ENCODE peak calls at places on chromosomes 3 and 15, in four cellular contexts. O, A, C and H are unnamed samples.

GRCh38 chr3:46270474-46270873 is 28.2 kb downstream of the CCR3 start:
- DNase-seq in O (no peak), A (no peak), C (no peak), H (no peak)

GRCh38 chr3:114310701-114311100 is 16.9 kb downstream of the TIGIT start:
- DNase-seq in O (no peak), A (no peak), C (no peak), H (no peak)

GRCh38 chr3:77038928-77039605 is 832 bp upstream of the ROBO2 start:
- DNase-seq in O (no peak), A (no peak), C (no peak), H (peak)

GRCh38 chr3:23856286-23856685 is 50.5 kb downstream of the UBE2E1 start:
- DNase-seq in O (no peak), A (no peak), C (no peak), H (no peak)

GRCh38 chr15:93358171-93359036 is 269.4 kb upstream of the RGMA start:
- DNase-seq in O (no peak), A (no peak), C (no peak), H (no peak)

GRCh38 chr3:72376917-72377710 is 471.1 kb downstream of the SHQ1 start:
- DNase-seq in O (no peak), A (no peak), C (no peak), H (no peak)

GRCh38 chr15:57607570-57608000 is 15.9 kb downstream of the MYZAP start:
- DNase-seq in O (no peak), A (no peak), C (peak), H (no peak)

GRCh38 chr3:44530957-44531356 is 24.0 kb upstream of the ZKSCAN7 start:
- DNase-seq in O (no peak), A (no peak), C (no peak), H (no peak)

GRCh38 chr3:59001675-59002074 is 48.1 kb downstream of the CFAP20DC start:
- DNase-seq in O (no peak), A (peak), C (no peak), H (no peak)

GRCh38 chr3:44883213-44883955 is 9.0 kb downstream of the TGM4 start:
- DNase-seq in O (no peak), A (no peak), C (no peak), H (no peak)

GRCh38 chr15:88695046-88695445 is 56.2 kb downstream of the ISG20 start:
- DNase-seq in O (no peak), A (no peak), C (no peak), H (no peak)

GRCh38 chr15:31398677-31399260 is 72.1 kb downstream of the KLF13 start:
- DNase-seq in O (no peak), A (no peak), C (peak), H (no peak)

GRCh38 chr15:65578904-65579728 is 31.8 kb downstream of the INTS14 start:
- DNase-seq in O (no peak), A (no peak), C (no peak), H (no peak)

GRCh38 chr15:43749690-43750345 is 3.6 kb downstream of the PDIA3 start:
- DNase-seq in O (peak), A (no peak), C (no peak), H (no peak)

GRCh38 chr3:190378240-190378891 is 9.6 kb upstream of the CLDN16 start:
- DNase-seq in O (no peak), A (no peak), C (no peak), H (no peak)

GRCh38 chr3:167184511-167184910 is 195.6 kb downstream of the ZBBX start:
- DNase-seq in O (no peak), A (no peak), C (peak), H (peak)

GRCh38 chr3:50205719-50206276 is 727 bp downstream of the SLC38A3 start:
- DNase-seq in O (no peak), A (peak), C (peak), H (no peak)

GRCh38 chr15:35209838-35210237 is 124.7 kb upstream of the NANOGP8 start:
- DNase-seq in O (no peak), A (no peak), C (peak), H (no peak)

GRCh38 chr15:74776851-74777768 is 4.8 kb upstream of the CSK start:
- DNase-seq in O (peak), A (no peak), C (no peak), H (no peak)

GRCh38 chr3:153029350-153029749 is 132.7 kb upstream of the RAP2B start:
- DNase-seq in O (no peak), A (peak), C (no peak), H (no peak)
- TF ChIP-seq FOXM1 in O (no peak), A (no peak), C (no peak), H (no peak)

DNA sequence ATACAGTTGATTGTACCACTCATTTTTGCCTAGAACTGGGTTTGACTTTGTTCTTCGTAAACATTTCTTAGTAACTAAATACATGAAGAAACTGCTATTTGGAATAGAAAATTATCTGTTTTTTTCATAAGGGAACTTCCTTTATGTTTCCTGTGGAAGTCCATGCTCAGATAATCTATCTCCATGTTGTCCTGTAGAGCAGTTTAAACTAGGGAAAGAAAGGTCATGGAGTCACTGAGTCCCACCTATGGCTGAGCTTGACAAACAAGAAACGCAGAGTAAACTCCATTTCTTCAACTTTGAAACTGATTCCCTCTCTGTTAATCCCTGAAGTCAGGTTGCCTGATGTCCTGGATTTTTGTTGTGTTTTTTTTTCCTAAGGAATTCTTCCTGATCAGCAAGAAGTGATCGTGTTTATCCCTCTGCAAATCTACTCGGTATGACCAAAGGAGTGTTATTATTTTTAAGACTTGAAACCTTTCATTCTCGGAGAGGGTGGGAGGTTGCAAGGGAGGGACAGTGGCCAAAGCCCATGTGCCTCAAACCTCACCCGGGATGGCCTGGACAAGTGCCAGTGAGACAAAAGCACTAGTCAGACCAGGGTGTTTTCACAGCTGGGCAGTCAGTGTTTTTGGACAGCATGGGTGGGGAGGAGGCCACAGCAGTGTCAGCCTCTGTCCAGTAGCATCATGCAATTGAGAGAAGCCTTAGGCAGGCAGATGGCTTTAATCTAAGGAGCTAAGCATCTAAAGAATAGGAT is 129.8 kb upstream of the PHLDB2 start:
- DNase-seq in O (no peak), A (no peak), C (no peak), H (no peak)
- TF ChIP-seq SP1 in O (no peak), A (no peak), C (no peak), H (no peak)

DNA sequence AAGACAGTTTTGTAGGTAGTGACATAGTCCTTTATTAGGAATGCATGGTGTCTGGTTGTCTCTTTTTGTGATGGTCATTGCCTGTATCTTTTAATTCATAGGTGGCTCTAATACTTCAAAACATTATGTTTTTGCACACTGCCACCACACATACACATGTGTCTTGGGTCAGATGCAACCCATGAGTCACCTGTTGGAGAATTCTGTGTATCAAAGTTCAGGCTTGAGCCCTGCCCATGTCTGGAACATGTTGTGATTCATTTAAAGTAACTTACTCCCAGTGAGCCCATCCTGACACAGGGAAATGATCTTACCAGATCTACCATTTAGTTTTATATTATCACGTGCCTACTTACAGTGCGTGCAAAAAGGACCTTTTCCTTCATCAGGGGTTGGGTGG is 142.7 kb downstream of the GHSR start:
- DNase-seq in O (no peak), A (no peak), C (peak), H (no peak)
- TF ChIP-seq FOXM1 in O (no peak), A (no peak), C (no peak), H (no peak)

GRCh38 chr3:31456373-31456772 is 76.4 kb upstream of the STT3B start:
- DNase-seq in O (no peak), A (no peak), C (no peak), H (no peak)
- TF ChIP-seq SP1 in O (no peak), A (no peak), C (no peak), H (no peak)

GRCh38 chr3:160575589-160575988 is 10.2 kb upstream of the KPNA4 start:
- DNase-seq in O (no peak), A (no peak), C (no peak), H (no peak)

GRCh38 chr3:160574636-160575035 is 9.3 kb upstream of the KPNA4 start:
- DNase-seq in O (no peak), A (no peak), C (no peak), H (no peak)

GRCh38 chr3:160576621-160577020 is 11.2 kb upstream of the KPNA4 start:
- DNase-seq in O (no peak), A (no peak), C (no peak), H (no peak)

GRCh38 chr3:160577093-160577492 is 11.7 kb upstream of the KPNA4 start:
- DNase-seq in O (no peak), A (no peak), C (no peak), H (no peak)

DNA sequence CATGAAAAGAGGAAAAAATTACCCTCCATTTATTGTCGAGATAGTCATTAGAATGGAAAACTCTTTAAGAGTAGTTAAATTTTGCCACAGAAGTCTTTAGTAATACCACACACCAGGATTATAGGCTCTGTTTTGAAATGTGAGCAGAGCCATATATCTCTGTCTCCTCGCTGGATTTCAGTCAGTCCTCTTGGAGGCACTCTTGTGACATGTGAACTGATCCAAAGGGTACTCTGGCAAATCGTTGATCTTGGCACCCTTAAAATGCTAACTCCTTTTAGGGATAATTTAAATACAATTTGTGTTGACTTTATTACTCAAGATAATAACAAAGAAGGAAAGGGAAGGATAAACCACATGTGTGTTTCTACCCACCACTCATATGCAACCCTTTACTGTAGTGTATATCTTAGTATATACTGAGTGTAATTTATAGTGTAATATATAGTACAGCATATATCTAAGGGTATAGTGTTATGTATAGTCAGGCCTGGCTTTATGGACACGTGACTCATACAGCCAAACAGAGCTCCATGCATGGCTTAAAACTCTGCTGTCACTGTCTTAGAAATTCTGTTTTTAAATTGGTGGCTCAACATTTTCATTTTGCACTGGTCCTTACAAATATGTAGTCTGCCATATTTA is 12.3 kb upstream of the KPNA4 start:
- DNase-seq in O (no peak), A (no peak), C (peak), H (peak)
- TF ChIP-seq FOXM1 in O (no peak), A (no peak), C (no peak), H (no peak)

GRCh38 chr3:151008699-151009098 is 36.2 kb upstream of the CLRN1 start:
- DNase-seq in O (no peak), A (no peak), C (no peak), H (peak)

GRCh38 chr3:151012753-151013152 is 40.2 kb upstream of the CLRN1 start:
- DNase-seq in O (no peak), A (no peak), C (no peak), H (no peak)

GRCh38 chr3:151011427-151011826 is 38.9 kb upstream of the CLRN1 start:
- DNase-seq in O (no peak), A (no peak), C (no peak), H (no peak)

GRCh38 chr3:151009430-151009829 is 36.9 kb upstream of the CLRN1 start:
- DNase-seq in O (no peak), A (no peak), C (no peak), H (no peak)

DNA sequence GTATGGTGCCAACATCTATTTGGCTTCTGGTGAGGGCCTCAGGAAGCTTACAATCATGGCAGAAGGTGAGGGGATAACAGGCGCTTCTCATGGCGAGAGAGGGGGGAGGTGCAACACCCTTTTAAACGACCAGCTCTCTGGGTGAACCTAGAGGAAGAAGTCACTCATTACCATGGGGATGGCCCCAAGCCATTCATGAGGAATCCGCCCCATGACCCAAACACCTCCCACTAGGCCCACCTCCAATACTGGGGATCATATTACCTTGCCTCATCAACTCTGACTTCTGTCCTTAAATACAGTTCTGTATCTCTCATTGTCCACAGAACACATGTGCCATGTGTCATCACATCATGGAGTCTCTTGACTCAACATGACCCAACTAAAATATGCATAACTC is 37.5 kb upstream of the CLRN1 start:
- DNase-seq in O (no peak), A (no peak), C (no peak), H (no peak)
- TF ChIP-seq SP1 in O (no peak), A (no peak), C (no peak), H (no peak)

DNA sequence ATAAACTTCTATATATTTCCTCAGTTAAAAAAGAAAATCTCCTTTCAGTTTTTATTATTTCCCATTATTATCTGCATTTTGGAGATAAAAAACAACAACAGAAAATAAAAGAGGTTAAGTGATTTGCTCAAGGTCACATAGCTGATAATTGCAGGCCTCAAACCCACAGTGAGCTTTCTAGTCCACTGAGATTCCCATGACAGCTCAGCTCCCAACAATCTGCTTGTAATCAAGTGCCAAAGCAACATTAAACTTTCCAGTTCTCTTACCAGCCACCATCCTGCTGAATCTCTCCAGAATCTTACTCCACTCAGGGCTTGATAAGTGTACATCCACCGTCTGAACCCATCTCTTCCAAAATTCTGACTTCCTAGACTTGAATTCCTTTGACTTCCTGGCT is 318.2 kb upstream of the SEMA6D start:
- DNase-seq in O (no peak), A (no peak), C (no peak), H (no peak)
- TF ChIP-seq FOXM1 in O (no peak), A (no peak), C (no peak), H (no peak)

DNA sequence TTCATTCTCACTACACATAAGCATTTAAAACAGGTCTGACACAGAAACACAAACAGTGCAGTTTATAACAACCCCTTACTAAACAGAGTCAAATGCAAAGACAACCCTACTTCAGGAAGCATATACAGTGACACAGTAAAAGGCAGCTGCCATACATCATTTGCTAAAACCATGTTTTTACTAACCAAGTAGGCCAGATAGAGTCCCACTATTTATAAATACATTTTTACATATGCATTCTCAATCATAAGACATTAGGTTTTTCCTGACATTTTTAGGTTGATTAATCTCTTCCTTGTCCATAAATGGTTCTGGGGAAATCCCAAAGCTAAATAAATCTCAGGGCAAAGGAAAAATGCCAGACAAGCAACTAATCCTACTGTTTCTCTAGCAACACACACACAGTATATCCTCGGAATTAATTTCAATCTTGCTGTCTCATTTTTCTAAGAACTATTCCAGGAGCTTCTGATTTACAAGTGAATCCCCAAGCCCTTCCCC is 39.0 kb downstream of the CHAC1 start:
- DNase-seq in O (no peak), A (no peak), C (no peak), H (no peak)
- TF ChIP-seq SP1 in O (no peak), A (no peak), C (no peak), H (no peak)